ENCODE peak calls at places on chromosomes 1 and 21, in five cellular contexts. D is astrocyte; M is amniotic stem cell; P is stimulated activated CD4-positive, alpha-beta T cell treated with anti-CD3 and anti-CD28 coated beads, Interleukin-12 subunit alpha, Interleukin-12 subunit beta, amount 100 ng/mL, for 4 hours; F is activated naive CD4-positive, alpha-beta T cell treated with anti-CD3 and anti-CD28 coated beads, Interleukin-2, amount 10 ng/mL, durations not matched to agents 7 days and 5 days. O is an unnamed sample.

GRCh38 chr1:156528875-156529425 is 28.4 kb upstream of the MEF2D start:
- DNase-seq in D (no peak), M (no peak), P (no peak), F (no peak), O (no peak)

GRCh38 chr1:211965108-211965805 is 70.1 kb downstream of the INTS7 start:
- DNase-seq in D (no peak), M (no peak), P (no peak), F (no peak), O (no peak)

GRCh38 chr21:25465263-25465662 is 142.0 kb downstream of the MRPL39 start:
- DNase-seq in D (no peak), M (no peak), P (no peak), F (no peak), O (no peak)

GRCh38 chr1:217435159-217435558 is 195.7 kb downstream of the GPATCH2 start:
- DNase-seq in D (no peak), M (no peak), P (no peak), F (no peak), O (no peak)

GRCh38 chr1:234140388-234140787 is 232.9 kb upstream of the COA6 start:
- DNase-seq in D (peak), M (no peak), P (no peak), F (no peak), O (no peak)

GRCh38 chr1:19514391-19514831 is 29.1 kb upstream of the CAPZB start:
- DNase-seq in D (no peak), M (no peak), P (no peak), F (no peak), O (no peak)

GRCh38 chr21:37688952-37689659 is 227.2 kb downstream of the KCNJ6 start:
- DNase-seq in D (no peak), M (no peak), P (no peak), F (no peak), O (no peak)

GRCh38 chr1:173224280-173224886 is 17.3 kb upstream of the TNFSF4 start:
- DNase-seq in D (no peak), M (no peak), P (no peak), F (no peak), O (no peak)

GRCh38 chr1:181135462-181135781 is 46.9 kb downstream of the IER5 start:
- DNase-seq in D (no peak), M (no peak), P (no peak), F (peak), O (no peak)

GRCh38 chr1:229112832-229113548 is 157.9 kb upstream of the RAB4A start:
- DNase-seq in D (no peak), M (no peak), P (no peak), F (no peak), O (no peak)

GRCh38 chr1:174989540-174990181 is 10.1 kb upstream of the CACYBP start:
- DNase-seq in D (no peak), M (no peak), P (no peak), F (no peak), O (no peak)

GRCh38 chr1:240737268-240737667 is 125.3 kb upstream of the GREM2 start:
- DNase-seq in D (peak), M (no peak), P (no peak), F (no peak), O (no peak)

GRCh38 chr1:40893946-40894345 is 31.8 kb upstream of the CITED4 start:
- DNase-seq in D (no peak), M (no peak), P (no peak), F (no peak), O (no peak)

GRCh38 chr1:194755241-194755953 is 1569.0 kb upstream of the B3GALT2 start:
- DNase-seq in D (peak), M (no peak), P (no peak), F (no peak), O (no peak)

GRCh38 chr1:2224621-2225020 is 3.5 kb upstream of the SKI start:
- DNase-seq in D (no peak), M (no peak), P (no peak), F (no peak), O (no peak)

GRCh38 chr1:61951731-61952585 is 209.7 kb downstream of the PATJ start:
- DNase-seq in D (peak), M (no peak), P (no peak), F (no peak), O (no peak)

GRCh38 chr1:32071758-32072621 is 749 bp upstream of the TMEM39B start:
- DNase-seq in D (peak), M (no peak), P (no peak), F (no peak), O (no peak)

GRCh38 chr1:14907416-14907815 is 246.1 kb upstream of the TMEM51 start:
- DNase-seq in D (no peak), M (no peak), P (no peak), F (no peak), O (no peak)